ENCODE peak calls at places on chromosome X, in seven cellular contexts. L, C, O, T, Q, G and V are unnamed samples.

GRCh38 chrX:49199315-49199595 is 738 bp downstream of the SYP start:
- DNase-seq in O (no peak), L (no peak), T (no peak), C (no peak), Q (no peak), G (no peak), V (no peak)

GRCh38 chrX:47629419-47630210 is at the start of gene CFP:
- DNase-seq in T (no peak), C (no peak), G (no peak), L (no peak), O (no peak), Q (no peak), V (no peak)

GRCh38 chrX:108473979-108474378 is 34.3 kb downstream of the COL4A5 start:
- DNase-seq in G (no peak), O (no peak), L (no peak), T (no peak), Q (no peak), C (no peak), V (no peak)

GRCh38 chrX:16946971-16947562 is 609 bp downstream of the REPS2 start:
- DNase-seq in O (peak; percentile 6), Q (no peak), T (peak; percentile 85), C (peak; percentile 1), G (no peak), L (no peak), V (no peak)

GRCh38 chrX:25442501-25442900 is 426.7 kb upstream of the ARX start:
- DNase-seq in L (no peak), G (no peak), T (no peak), O (no peak), Q (no peak), C (no peak), V (no peak)

GRCh38 chrX:128816919-128817318 is 706.4 kb downstream of the SMARCA1 start:
- DNase-seq in T (no peak), L (no peak), O (no peak), G (no peak), Q (no peak), C (no peak), V (no peak)

GRCh38 chrX:53257166-53257565 is 24.2 kb downstream of the IQSEC2 start:
- DNase-seq in T (peak; percentile 47), L (no peak), C (no peak), O (no peak), G (no peak), Q (no peak), V (no peak)

GRCh38 chrX:120559799-120560198 is 963 bp downstream of the CUL4B start:
- DNase-seq in O (no peak), L (no peak), C (no peak), Q (no peak), T (no peak), G (no peak), V (no peak)

GRCh38 chrX:129726307-129727111 is 12.3 kb upstream of the XPNPEP2 start:
- DNase-seq in L (peak; percentile 25), O (no peak), T (no peak), C (peak; percentile 37), Q (peak; percentile 2), G (peak; percentile 31), V (peak; percentile 79)

GRCh38 chrX:20378291-20378920 is 111.7 kb upstream of the RPS6KA3 start:
- DNase-seq in L (peak; percentile 10), Q (no peak), T (no peak), O (no peak), C (no peak), G (peak; percentile 63), V (no peak)